ENCODE peak calls at places on chromosomes 1 and 21, in eight cellular contexts. X is GM12865; P is breast epithelium; S is stimulated activated CD8-positive, alpha-beta memory T cell treated with anti-CD3 and anti-CD28 coated beads, Interleukin-15, amount 100 ng/mL, for 1 hour; Y is EL; H is Kasumi-1; U is endodermal cell; J is WTC11. Q is an unnamed sample.

GRCh38 chr1:150072959-150073358 is 5.4 kb downstream of the VPS45 start:
- DNase-seq in X (peak), P (no peak), S (no peak), Y (no peak), H (peak), U (no peak), J (no peak), Q (no peak)

GRCh38 chr1:209249785-209250441 is 333.6 kb upstream of the CAMK1G start:
- DNase-seq in X (no peak), P (no peak), S (no peak), Y (no peak), H (no peak), U (no peak), J (no peak), Q (no peak)

GRCh38 chr1:3454811-3455618 is 550 bp downstream of the ARHGEF16 start:
- DNase-seq in X (no peak), P (no peak), S (no peak), Y (peak), H (no peak), U (peak), J (peak), Q (no peak)

GRCh38 chr1:235549361-235550139 is 45.3 kb upstream of the B3GALNT2 start:
- DNase-seq in X (no peak), P (no peak), S (no peak), Y (no peak), H (no peak), U (no peak), J (no peak), Q (no peak)

GRCh38 chr21:46081022-46081861 is 16.7 kb upstream of the COL6A2 start:
- DNase-seq in X (no peak), P (peak), S (no peak), Y (peak), H (no peak), U (peak), J (no peak), Q (no peak)

GRCh38 chr1:107877749-107878148 is 87.2 kb downstream of the VAV3 start:
- DNase-seq in X (no peak), P (no peak), S (no peak), Y (no peak), H (peak), U (no peak), J (no peak), Q (no peak)

GRCh38 chr1:44281987-44282703 is 68.9 kb downstream of the DMAP1 start:
- DNase-seq in X (no peak), P (no peak), S (no peak), Y (no peak), H (no peak), U (no peak), J (no peak), Q (no peak)

GRCh38 chr1:151958959-151959358 is 34.7 kb downstream of the S100A10 start:
- DNase-seq in X (no peak), P (no peak), S (no peak), Y (no peak), H (no peak), U (no peak), J (no peak), Q (no peak)

Q was measured in NCI-H187.